ENCODE peak calls at places on chromosomes 3 and 15, in four cellular contexts. Q is EH, D is NCI-H460, F is head of caudate nucleus. K is an unnamed sample.
A peak's percentile ranks its signal among the peaks of the same experiment; 100 is the strongest.

GRCh38 chr15:31555022-31555421 is 228.4 kb downstream of the KLF13 start:
- DNase-seq in Q (no peak), D (no peak), F (no peak), K (no peak)

GRCh38 chr3:150203273-150203672 is 204.8 kb upstream of the TSC22D2 start:
- DNase-seq in Q (no peak), D (no peak), F (no peak), K (no peak)

GRCh38 chr15:60720084-60720483 is 241.1 kb upstream of the ICE2 start:
- DNase-seq in Q (no peak), D (no peak), F (no peak), K (no peak)

GRCh38 chr3:131349946-131350347 is 31.6 kb upstream of the NUDT16 start:
- DNase-seq in Q (peak; percentile 94), D (peak; percentile 40), F (no peak), K (peak; percentile 82)

GRCh38 chr15:59562787-59563186 is 48.8 kb upstream of the GCNT3 start:
- DNase-seq in Q (no peak), D (no peak), F (no peak), K (peak; percentile 10)

GRCh38 chr15:51093865-51094605 is 671 bp downstream of the TNFAIP8L3 start:
- DNase-seq in Q (peak; percentile 11), D (no peak), F (no peak), K (no peak)

GRCh38 chr3:156341831-156342416 is 213.0 kb downstream of the SSR3 start:
- DNase-seq in Q (no peak), D (no peak), F (peak; percentile 68), K (no peak)

GRCh38 chr3:63146154-63146553 is 132.0 kb upstream of the SYNPR start:
- DNase-seq in Q (no peak), D (no peak), F (no peak), K (no peak)

GRCh38 chr3:125003369-125003853 is 52.4 kb downstream of the HEG1 start:
- DNase-seq in Q (peak; percentile 49), D (no peak), F (peak; percentile 53), K (no peak)

GRCh38 chr3:182697345-182697919 is 95.9 kb upstream of the ATP11B start:
- DNase-seq in Q (no peak), D (no peak), F (no peak), K (no peak)

GRCh38 chr3:26236991-26237682 is 385.4 kb upstream of the LRRC3B start:
- DNase-seq in Q (no peak), D (no peak), F (peak; percentile 42), K (no peak)

GRCh38 chr3:183158552-183159006 is 4.0 kb downstream of the LAMP3 start:
- DNase-seq in Q (peak; percentile 39), D (no peak), F (peak; percentile 50), K (no peak)

GRCh38 chr3:191644291-191644690 is 183.3 kb downstream of the PYDC2 start:
- DNase-seq in Q (no peak), D (no peak), F (no peak), K (no peak)

GRCh38 chr3:8529738-8530525 is 28.3 kb downstream of the LMCD1 start:
- DNase-seq in Q (peak; percentile 67), D (no peak), F (peak; percentile 46), K (no peak)

GRCh38 chr3:190012314-190012782 is 108.3 kb downstream of the P3H2 start:
- DNase-seq in Q (peak; percentile 70), D (no peak), F (no peak), K (peak; percentile 10)

GRCh38 chr3:129664040-129664646 is 57.7 kb upstream of the PLXND1 start:
- DNase-seq in Q (peak; percentile 51), D (no peak), F (no peak), K (no peak)

GRCh38 chr15:76996076-76996525 is 1.2 kb downstream of the PSTPIP1 start:
- DNase-seq in Q (no peak), D (no peak), F (no peak), K (no peak)

GRCh38 chr3:166478356-166478755 is 641.1 kb upstream of the BCHE start:
- DNase-seq in Q (no peak), D (no peak), F (no peak), K (no peak)

GRCh38 chr3:107988464-107989156 is 102.2 kb downstream of the CD47 start:
- DNase-seq in Q (peak; percentile 62), D (peak; percentile 13), F (no peak), K (no peak)

GRCh38 chr3:130276203-130276803 is 69.2 kb upstream of the COL6A5 start:
- DNase-seq in Q (peak; percentile 62), D (peak; percentile 41), F (peak; percentile 65), K (peak; percentile 68)

GRCh38 chr3:41143421-41144031 is 55.8 kb upstream of the CTNNB1 start:
- DNase-seq in Q (no peak), D (no peak), F (no peak), K (no peak)

GRCh38 chr3:103949690-103950089 is 1417.0 kb upstream of the ALCAM start:
- DNase-seq in Q (no peak), D (no peak), F (peak; percentile 45), K (no peak)